ENCODE peak calls at places on chromosomes 7 and 10, in seven cellular contexts. F is IMR-90, I is fibroblast of lung, L is keratinocyte, H is GM12878, K is neural progenitor cell, G is mammary epithelial cell. T is an unnamed sample.

GRCh38 chr10:3126741-3127342 is 45.7 kb downstream of the PITRM1 start:
- DNase-seq in K (peak; percentile 42), L (peak; percentile 23), H (no peak), F (no peak), I (peak; percentile 16), G (no peak), T (no peak)

GRCh38 chr7:143385891-143386781 is 5.0 kb downstream of the ZYX start:
- DNase-seq in I (peak; percentile 62), L (no peak), F (no peak), G (no peak), K (no peak), H (no peak), T (peak; percentile 54)

GRCh38 chr7:112898432-112899290 is 108.5 kb upstream of the TMEM168 start:
- DNase-seq in F (peak; percentile 76), L (peak; percentile 54), I (peak; percentile 64), H (peak; percentile 32), K (peak; percentile 72), G (peak; percentile 62), T (peak; percentile 49)

GRCh38 chr10:69588358-69588757 is 15.1 kb upstream of the NEUROG3 start:
- DNase-seq in F (no peak), I (no peak), K (no peak), H (no peak), L (no peak), G (no peak), T (no peak)

GRCh38 chr10:96984512-96985225 is 152.6 kb downstream of the LCOR start:
- DNase-seq in H (no peak), L (no peak), K (peak; percentile 83), G (no peak), I (no peak), F (no peak), T (no peak)

GRCh38 chr10:35554461-35555056 is 50.6 kb upstream of the GJD4 start:
- DNase-seq in G (no peak), I (no peak), F (no peak), H (no peak), L (no peak), K (no peak), T (no peak)

GRCh38 chr10:103803941-103804340 is 51.4 kb downstream of the SH3PXD2A start:
- DNase-seq in L (no peak), K (no peak), F (no peak), I (no peak), H (no peak), G (peak; percentile 67), T (no peak)

GRCh38 chr10:52115823-52116222 is 198.3 kb upstream of the DKK1 start:
- DNase-seq in I (peak; percentile 17), G (no peak), H (no peak), L (no peak), F (peak; percentile 43), K (no peak), T (peak; percentile 10)

GRCh38 chr7:149093228-149093627 is 2.7 kb upstream of the ZNF786 start:
- DNase-seq in L (no peak), H (no peak), K (no peak), F (no peak), I (no peak), G (no peak), T (no peak)

GRCh38 chr10:133527779-133528271 is 662 bp downstream of the CYP2E1 start:
- DNase-seq in H (no peak), L (no peak), I (no peak), K (no peak), G (peak; percentile 13), F (no peak), T (no peak)

GRCh38 chr10:23173549-23174074 is 18.5 kb upstream of the PTF1A start:
- DNase-seq in K (peak; percentile 69), H (no peak), I (no peak), L (no peak), F (no peak), G (no peak), T (no peak)
- H3K27me3 ChIP-seq in K (peaks cover 100% of the 10 kb centered on the region), H (no peaks in the 10 kb centered on the region), I (peaks cover 17% of the 10 kb centered on the region), L (peaks cover 55% of the 10 kb centered on the region), F (peaks cover 25% of the 10 kb centered on the region), G (peaks cover 27% of the 10 kb centered on the region), T (peaks cover 50% of the 10 kb centered on the region)

DNA sequence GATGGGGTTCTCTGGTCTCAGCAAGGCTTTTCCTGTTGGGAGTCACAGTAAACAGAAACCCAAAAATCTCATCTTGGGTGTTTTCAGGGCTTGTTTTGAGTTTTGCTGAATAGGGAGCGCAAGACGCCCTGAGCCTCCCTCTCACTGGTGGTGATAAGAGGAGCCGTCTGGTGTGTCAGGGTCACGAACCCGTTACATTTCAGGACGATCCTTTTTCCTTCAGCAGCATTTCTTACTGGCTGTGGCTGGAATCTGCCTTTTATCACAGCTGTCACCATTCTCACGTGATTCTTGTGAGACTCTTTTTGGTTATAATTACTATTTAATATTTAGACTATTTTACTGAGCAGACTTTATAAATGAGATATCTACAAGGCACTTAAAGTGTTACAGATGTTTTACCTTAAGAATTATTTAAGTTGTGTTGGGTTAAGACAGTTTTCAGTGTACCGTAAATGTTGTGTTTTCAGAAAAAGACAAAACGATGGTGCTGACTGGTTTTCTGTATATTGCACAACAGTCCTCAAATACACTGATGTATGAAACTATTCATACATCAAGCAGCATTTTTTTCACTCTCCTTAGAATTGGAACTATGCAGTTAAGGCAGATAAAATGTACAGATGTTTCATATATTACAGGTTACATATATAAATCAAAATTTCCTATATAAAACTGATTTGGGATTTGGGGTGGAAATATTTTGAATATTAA is 2.2 kb upstream of the GET4 start:
- DNase-seq in F (no peak), L (no peak), I (no peak), K (no peak), G (no peak), H (no peak), T (no peak)
- H3K27ac ChIP-seq in F (peak overlapping the region; percentile 21), L (peak overlapping the region; percentile 67), I (no peak overlapping the region), K (no peak overlapping the region), G (no peak overlapping the region), H (no peak overlapping the region), T (no peak overlapping the region)

GRCh38 chr10:80322158-80322557 is 32.7 kb upstream of the MAT1A start:
- DNase-seq in L (no peak), K (no peak), H (no peak), G (no peak), I (no peak), F (no peak), T (no peak)

GRCh38 chr10:80324086-80324485 is 32.5 kb downstream of the DYDC1 start:
- DNase-seq in I (peak; percentile 21), H (no peak), L (no peak), G (peak; percentile 4), F (peak; percentile 16), K (no peak), T (peak; percentile 12)

GRCh38 chr10:80323298-80323697 is 33.3 kb downstream of the DYDC1 start:
- DNase-seq in H (no peak), F (no peak), K (no peak), L (no peak), I (no peak), G (no peak), T (no peak)

GRCh38 chr10:80321183-80321582 is 31.7 kb upstream of the MAT1A start:
- DNase-seq in K (no peak), G (no peak), L (no peak), H (no peak), F (no peak), I (no peak), T (no peak)

GRCh38 chr10:80322711-80323110 is 33.3 kb upstream of the MAT1A start:
- DNase-seq in K (peak; percentile 16), H (no peak), F (no peak), L (no peak), G (no peak), I (no peak), T (no peak)
- H2AFZ ChIP-seq in K (peak overlapping the region; percentile 61), H (no peak overlapping the region), F (no peak overlapping the region), L (no peak overlapping the region), G (no peak overlapping the region), I (no peak overlapping the region), T (no peak overlapping the region)

DNA sequence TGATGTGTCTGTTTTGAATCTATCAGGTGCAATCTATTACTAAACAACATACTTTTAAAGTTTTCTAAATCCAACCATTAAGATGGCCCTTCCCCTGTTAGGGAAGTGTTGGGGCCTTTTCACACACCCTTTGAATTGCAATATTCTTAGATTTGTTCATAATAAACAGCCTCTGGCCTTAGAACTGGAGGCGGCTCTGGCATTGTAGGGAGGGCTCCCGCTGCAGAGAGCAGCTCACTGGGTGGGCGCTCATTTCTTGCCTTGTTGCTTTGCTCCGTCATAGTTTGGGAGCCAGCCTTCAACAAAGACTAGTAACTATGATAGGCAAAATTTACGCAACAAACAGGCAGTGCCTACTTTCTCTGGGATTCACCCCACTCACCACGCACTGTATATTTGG is 4.2 kb upstream of the HOXA10 start:
- DNase-seq in K (no peak), H (no peak), I (no peak), F (no peak), G (no peak), L (no peak), T (no peak)
- H3K27me3 ChIP-seq in K (peaks cover 100% of the 10 kb centered on the region), H (peaks cover 14% of the 10 kb centered on the region), I (peaks cover 51% of the 10 kb centered on the region), F (peaks cover 88% of the 10 kb centered on the region), G (peaks cover 8% of the 10 kb centered on the region), L (peaks cover 20% of the 10 kb centered on the region), T (peaks cover 96% of the 10 kb centered on the region)

GRCh38 chr10:5416981-5417380 is 4.6 kb downstream of the NET1 start:
- DNase-seq in L (no peak), I (peak; percentile 40), K (peak; percentile 28), G (no peak), F (no peak), H (no peak), T (peak; percentile 26)

GRCh38 chr10:5411941-5412276 is 448 bp upstream of the NET1 start:
- DNase-seq in L (no peak), F (no peak), G (no peak), H (no peak), I (no peak), K (no peak), T (no peak)

GRCh38 chr10:5418584-5418983 is 6.2 kb downstream of the NET1 start:
- DNase-seq in F (no peak), L (no peak), G (no peak), I (no peak), K (no peak), H (no peak), T (no peak)

GRCh38 chr10:5412277-5412941 is at the start of gene NET1:
- DNase-seq in K (peak; percentile 97), H (peak; percentile 44), G (peak; percentile 87), I (peak; percentile 81), F (peak; percentile 81), L (peak; percentile 66), T (peak; percentile 60)

DNA sequence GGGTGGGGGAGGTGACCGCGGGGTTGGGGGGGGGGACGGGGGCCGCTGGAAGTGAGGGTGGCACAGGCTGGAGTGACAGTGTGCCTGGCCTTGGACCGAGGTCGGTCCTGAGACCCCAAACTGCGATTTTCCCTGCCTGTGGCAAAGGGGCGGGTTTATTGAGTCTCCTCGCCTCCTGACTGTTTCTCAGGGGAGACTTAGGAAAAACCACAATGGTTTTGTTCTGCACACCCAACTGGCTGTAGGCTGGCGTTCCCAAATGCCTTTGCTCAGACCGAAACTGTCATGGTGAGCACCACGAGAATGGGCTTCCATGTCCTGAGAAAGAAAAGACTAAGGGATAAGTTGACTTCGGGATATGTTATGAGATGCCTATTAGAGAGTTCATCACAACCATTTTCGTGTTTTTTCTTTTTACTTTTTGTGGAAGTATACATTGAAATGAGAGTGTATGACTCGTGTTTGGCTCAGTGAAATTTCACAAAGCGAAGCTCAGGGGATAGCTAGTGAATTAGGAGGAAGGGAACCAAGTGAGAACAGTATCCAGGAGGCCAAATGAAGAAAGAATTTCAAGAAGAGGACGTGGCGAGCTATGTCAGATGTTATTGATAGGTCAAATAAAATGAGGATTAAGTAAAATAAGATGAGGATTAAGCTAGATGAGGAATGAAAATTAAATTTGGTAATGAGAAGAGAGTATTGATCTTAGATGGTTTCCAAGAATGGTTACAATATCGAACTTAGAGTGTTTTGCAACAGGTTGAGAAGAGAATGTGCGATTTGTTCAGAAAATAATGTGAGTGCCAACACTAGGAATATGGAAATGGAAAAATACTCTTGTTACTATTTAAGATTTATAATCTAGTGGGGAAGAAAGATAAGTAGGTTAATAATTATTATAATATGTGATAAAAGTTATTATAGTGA is 918 bp downstream of the NET1 start:
- DNase-seq in H (no peak), K (peak; percentile 77), G (peak; percentile 84), I (peak; percentile 67), F (peak; percentile 30), L (no peak), T (peak; percentile 53)
- H3K27ac ChIP-seq in H (no peak overlapping the region), K (no peak overlapping the region), G (peak overlapping the region; percentile 93), I (peak overlapping the region; percentile 30), F (no peak overlapping the region), L (peak overlapping the region; percentile 88), T (peak overlapping the region; percentile 59)